ENCODE peak calls at places on chromosomes 12 and 14, in ten cellular contexts. A, U, V, N, L, O, C, M, Z and W are unnamed samples.

GRCh38 chr12:25827141-25827540 is 131.3 kb upstream of the RASSF8 start:
- DNase-seq in N (no peak), V (no peak), A (no peak), Z (no peak), L (no peak), O (no peak), C (no peak), U (no peak), M (no peak), W (no peak)

GRCh38 chr12:124359671-124360581 is 65.0 kb downstream of the RFLNA start:
- DNase-seq in Z (no peak), O (no peak), N (peak), C (no peak), V (no peak), M (no peak), U (no peak), L (no peak), A (no peak), W (no peak)

GRCh38 chr12:4679711-4680110 is 30.8 kb downstream of the NDUFA9 start:
- DNase-seq in C (no peak), L (no peak), V (no peak), A (no peak), Z (no peak), N (no peak), M (no peak), U (no peak), O (no peak), W (no peak)

GRCh38 chr14:77543240-77543551 is 44.6 kb upstream of the ISM2 start:
- DNase-seq in A (no peak), U (no peak), C (no peak), O (no peak), Z (no peak), V (no peak), M (no peak), N (no peak), L (no peak), W (no peak)

GRCh38 chr12:124397807-124398577 is 103.1 kb downstream of the RFLNA start:
- DNase-seq in C (no peak), Z (no peak), V (no peak), M (no peak), U (no peak), A (no peak), L (no peak), N (no peak), O (no peak), W (no peak)

GRCh38 chr12:34604227-34604626 is 581.9 kb downstream of the ALG10 start:
- DNase-seq in C (no peak), A (no peak), L (no peak), Z (no peak), U (no peak), V (no peak), M (no peak), N (no peak), O (no peak), W (no peak)

GRCh38 chr14:54487771-54488170 is 1.0 kb downstream of the GMFB start:
- DNase-seq in A (no peak), V (no peak), O (no peak), C (no peak), M (no peak), L (peak), N (peak), Z (no peak), U (no peak), W (no peak)

GRCh38 chr14:99064262-99064954 is 207.6 kb downstream of the BCL11B start:
- DNase-seq in O (no peak), M (no peak), A (no peak), N (no peak), V (no peak), Z (no peak), U (no peak), L (no peak), C (no peak), W (no peak)

GRCh38 chr12:89693639-89694202 is 14.9 kb downstream of the ATP2B1 start:
- DNase-seq in A (no peak), N (no peak), C (no peak), V (no peak), Z (no peak), O (no peak), U (no peak), M (no peak), L (peak), W (no peak)